ENCODE peak calls at places on chromosomes 4 and X, in seven cellular contexts. J, N, D, F, K, X and A are unnamed samples.

GRCh38 chr4:17794730-17795129 is 13.3 kb upstream of the FAM184B start:
- DNase-seq in D (no peak), F (no peak), N (no peak), K (no peak), J (no peak), X (no peak), A (no peak)

GRCh38 chr4:147707892-147708672 is 23.8 kb upstream of the ARHGAP10 start:
- DNase-seq in X (no peak), J (no peak), K (peak; percentile 18), F (peak; percentile 33), N (peak; percentile 66), D (peak; percentile 34), A (peak; percentile 34)

GRCh38 chr4:80091184-80091583 is 18.2 kb upstream of the ANTXR2 start:
- DNase-seq in N (no peak), F (no peak), J (no peak), K (no peak), X (no peak), D (no peak), A (no peak)

GRCh38 chr4:134216436-134216835 is 14.8 kb upstream of the PABPC4L start:
- DNase-seq in K (no peak), D (no peak), X (no peak), N (no peak), J (no peak), F (no peak), A (no peak)

GRCh38 chrX:15947648-15948317 is 93.2 kb upstream of the AP1S2 start:
- DNase-seq in J (no peak), X (no peak), N (no peak), K (no peak), F (no peak), D (peak; percentile 16), A (no peak)

GRCh38 chr4:159398236-159398638 is 295.4 kb downstream of the RAPGEF2 start:
- DNase-seq in N (no peak), K (no peak), D (no peak), X (no peak), F (no peak), J (no peak), A (no peak)

GRCh38 chr4:18464160-18464559 is 442.6 kb upstream of the LCORL start:
- DNase-seq in K (no peak), D (no peak), X (no peak), F (no peak), J (no peak), N (no peak), A (no peak)

GRCh38 chr4:106266201-106266600 is 49.8 kb downstream of the TBCK start:
- DNase-seq in D (peak; percentile 60), K (no peak), J (no peak), N (peak; percentile 34), X (no peak), F (no peak), A (no peak)

GRCh38 chr4:47597696-47598095 is 112.6 kb downstream of the ATP10D start:
- DNase-seq in D (no peak), K (no peak), J (no peak), F (no peak), N (no peak), X (no peak), A (no peak)

GRCh38 chr4:1571986-1572385 is 112.1 kb downstream of the FAM53A start:
- DNase-seq in N (no peak), X (no peak), D (no peak), J (no peak), F (no peak), K (no peak), A (no peak)

GRCh38 chr4:1573830-1574459 is 110.2 kb downstream of the FAM53A start:
- DNase-seq in F (no peak), D (no peak), K (no peak), X (no peak), N (no peak), J (no peak), A (peak; percentile 14)

GRCh38 chr4:1572521-1572920 is 111.6 kb downstream of the FAM53A start:
- DNase-seq in F (no peak), X (no peak), N (no peak), K (no peak), J (no peak), D (no peak), A (peak; percentile 4)

GRCh38 chr4:1574601-1575417 is 109.3 kb downstream of the FAM53A start:
- DNase-seq in K (no peak), D (no peak), F (peak; percentile 33), N (no peak), J (no peak), X (no peak), A (peak; percentile 9)

GRCh38 chr4:1572964-1573720 is 111.0 kb downstream of the FAM53A start:
- DNase-seq in F (no peak), J (no peak), K (no peak), N (no peak), X (no peak), D (no peak), A (no peak)
- TF ChIP-seq POLR2A in F (no peak), J (no peak), K (no peak), N (no peak), X (no peak), D (no peak), A (no peak)

GRCh38 chr4:54228064-54228527 is 997 bp upstream of the PDGFRA start:
- DNase-seq in J (peak; percentile 95), N (no peak), K (no peak), F (peak; percentile 68), X (peak; percentile 68), D (peak; percentile 40), A (peak; percentile 86)
- TF ChIP-seq POLR2A in J (peak; percentile 28), N (no peak), K (no peak), F (no peak), X (no peak), D (no peak), A (no peak)

DNA sequence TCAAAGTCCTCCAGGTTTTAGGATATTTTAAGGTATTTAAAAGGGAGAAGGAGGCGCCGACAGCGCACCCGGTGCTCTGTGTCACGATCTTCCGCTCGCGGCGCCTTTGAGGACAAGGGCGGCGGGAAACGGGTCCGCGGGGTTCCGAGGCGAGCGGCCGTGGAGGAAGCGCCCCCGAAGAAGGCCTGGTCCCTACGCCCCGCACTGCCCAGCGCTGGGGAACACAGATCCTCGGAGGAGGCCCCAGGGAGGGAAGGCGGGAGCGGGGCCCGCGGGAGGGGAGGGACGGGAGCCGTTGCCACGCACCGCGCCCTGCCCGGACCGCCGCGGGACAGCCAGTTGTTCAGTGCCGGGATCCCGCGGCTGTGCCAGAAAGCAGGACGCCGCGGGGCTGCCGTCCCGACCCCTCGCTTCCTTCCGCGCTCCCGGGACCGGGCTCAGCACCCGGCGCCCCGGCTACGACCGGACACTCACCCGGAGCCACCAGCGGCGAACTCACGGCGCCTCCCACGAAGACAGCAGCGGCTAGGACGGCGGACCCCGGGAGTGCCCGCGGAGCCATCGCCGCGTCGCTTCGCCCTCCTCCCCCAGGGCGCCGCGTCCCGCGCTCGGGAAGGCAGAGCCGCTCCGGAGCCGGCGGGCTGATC is 327 bp downstream of the RELL1 start:
- DNase-seq in N (no peak), J (no peak), D (peak; percentile 75), K (peak; percentile 24), F (peak; percentile 60), X (peak; percentile 61), A (peak; percentile 61)
- TF ChIP-seq POLR2A in N (peak; percentile 22), J (peak; percentile 90), D (peak; percentile 88), K (peak; percentile 87), F (peak; percentile 96), X (peak; percentile 65), A (peak; percentile 97)

DNA sequence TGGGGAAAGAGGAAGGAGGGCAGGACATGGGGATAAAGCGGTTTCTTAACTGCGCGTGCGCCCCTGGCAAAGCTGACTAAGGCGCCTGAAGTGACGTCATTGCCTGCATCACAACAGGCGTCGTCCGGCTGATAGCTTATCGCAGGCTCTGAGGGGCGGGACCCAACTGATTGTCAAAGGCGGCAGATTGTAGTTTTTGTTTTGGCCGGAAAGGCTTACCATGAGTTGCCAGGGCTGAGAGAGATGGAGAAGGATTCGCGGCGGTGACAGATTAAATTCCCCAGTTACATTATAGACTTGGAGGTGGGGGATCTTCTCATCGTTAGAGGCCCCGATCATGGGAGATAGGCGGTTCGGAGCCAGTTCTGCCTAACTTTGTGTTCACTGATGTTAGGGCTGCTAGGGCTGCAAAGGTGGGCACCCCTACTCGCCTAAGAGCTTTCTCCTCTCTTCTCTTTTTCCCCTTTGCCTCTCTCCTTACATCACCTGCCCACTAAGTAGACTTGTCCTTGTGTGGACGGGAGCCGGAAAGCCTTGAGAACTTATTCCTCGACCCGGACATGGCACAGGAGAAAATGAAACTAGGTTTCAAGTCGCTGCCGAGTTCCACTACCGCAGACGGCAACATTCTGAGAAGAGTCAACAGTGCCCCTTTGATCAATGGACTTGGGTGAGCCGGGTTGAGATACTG is 148.9 kb upstream of the PLAC1 start:
- DNase-seq in N (peak; percentile 88), D (peak; percentile 96), X (peak; percentile 65), K (peak; percentile 52), J (peak; percentile 90), F (peak; percentile 92), A (peak; percentile 90)
- TF ChIP-seq POLR2A in N (no peak), D (peak; percentile 43), X (no peak), K (no peak), J (peak; percentile 67), F (peak; percentile 53), A (peak; percentile 52)

GRCh38 chr4:152323221-152323620 is 212.7 kb downstream of the FBXW7 start:
- DNase-seq in F (no peak), J (no peak), N (no peak), K (no peak), D (no peak), X (no peak), A (no peak)

GRCh38 chr4:152327606-152328453 is 208.1 kb downstream of the FBXW7 start:
- DNase-seq in N (no peak), D (no peak), K (no peak), J (no peak), X (no peak), F (no peak), A (no peak)

GRCh38 chr4:152321923-152322322 is 214.0 kb downstream of the FBXW7 start:
- DNase-seq in F (no peak), D (no peak), K (no peak), X (no peak), J (no peak), N (no peak), A (no peak)

GRCh38 chr4:152328595-152328994 is 207.3 kb downstream of the FBXW7 start:
- DNase-seq in X (no peak), F (no peak), K (no peak), D (no peak), J (no peak), N (peak; percentile 7), A (no peak)

DNA sequence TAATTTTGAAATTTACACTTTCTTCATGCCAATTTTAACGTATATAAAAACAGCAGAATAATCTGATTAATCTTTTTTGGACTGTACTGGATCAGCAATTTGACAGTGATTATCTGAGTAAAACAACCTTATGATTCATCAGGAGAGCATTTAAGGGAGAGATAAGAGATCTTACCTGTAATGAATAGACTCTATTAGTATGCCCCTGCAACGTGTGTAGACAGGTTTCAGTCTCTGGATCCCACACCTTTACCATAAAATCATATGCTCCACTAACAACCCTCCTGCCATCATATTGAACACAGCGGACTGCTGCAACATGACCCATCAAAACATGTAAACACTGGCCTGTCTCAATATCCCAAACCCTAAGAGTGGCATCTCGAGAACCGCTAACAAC is 210.1 kb downstream of the FBXW7 start:
- DNase-seq in N (no peak), D (no peak), F (no peak), K (no peak), J (no peak), X (no peak), A (no peak)
- TF ChIP-seq POLR2A in N (no peak), D (no peak), F (no peak), K (no peak), J (no peak), X (no peak), A (no peak)